ENCODE peak calls at places on chromosomes 6 and 20, in four cellular contexts. Q is foreskin fibroblast, B is tibial nerve, T is hepatocyte. F is an unnamed sample.

GRCh38 chr20:20436689-20437088 is 68.8 kb downstream of the INSM1 start:
- DNase-seq in Q (no peak), B (no peak), T (no peak), F (no peak)

GRCh38 chr6:37353761-37354525 is at the start of gene RNF8:
- DNase-seq in Q (peak; percentile 95), B (peak; percentile 80), T (peak; percentile 94), F (peak; percentile 66)

GRCh38 chr6:50939931-50940330 is 121.3 kb downstream of the TFAP2B start:
- DNase-seq in Q (no peak), B (no peak), T (no peak), F (no peak)

GRCh38 chr20:63973160-63973479 is 3.4 kb upstream of the ZNF512B start:
- DNase-seq in Q (no peak), B (no peak), T (no peak), F (no peak)

GRCh38 chr6:159981591-159982245 is 12.8 kb downstream of the IGF2R start:
- DNase-seq in Q (peak; percentile 53), B (no peak), T (no peak), F (peak; percentile 83)

GRCh38 chr20:51732454-51732791 is 35.8 kb downstream of the ATP9A start:
- DNase-seq in Q (peak; percentile 52), B (peak; percentile 11), T (peak; percentile 21), F (no peak)

GRCh38 chr20:47036091-47036880 is 141.6 kb downstream of the EYA2 start:
- DNase-seq in Q (no peak), B (no peak), T (no peak), F (no peak)

GRCh38 chr6:24547243-24547642 is 52.5 kb downstream of the ALDH5A1 start:
- DNase-seq in Q (no peak), B (no peak), T (peak; percentile 37), F (no peak)

GRCh38 chr20:32327087-32327681 is 30.9 kb upstream of the ASXL1 start:
- DNase-seq in Q (peak; percentile 52), B (no peak), T (peak; percentile 78), F (no peak)

GRCh38 chr6:43129434-43130194 is 41.5 kb upstream of the SRF start:
- DNase-seq in Q (peak; percentile 83), B (no peak), T (peak; percentile 39), F (no peak)

GRCh38 chr6:26205161-26205624 is 118.0 kb downstream of the HFE start:
- DNase-seq in Q (peak; percentile 93), B (peak; percentile 68), T (peak; percentile 87), F (no peak)

GRCh38 chr20:51354769-51355319 is 187.7 kb downstream of the NFATC2 start:
- DNase-seq in Q (peak; percentile 63), B (no peak), T (no peak), F (no peak)

GRCh38 chr20:61538481-61539265 is 286.6 kb downstream of the CDH4 start:
- DNase-seq in Q (no peak), B (no peak), T (no peak), F (no peak)

DNA sequence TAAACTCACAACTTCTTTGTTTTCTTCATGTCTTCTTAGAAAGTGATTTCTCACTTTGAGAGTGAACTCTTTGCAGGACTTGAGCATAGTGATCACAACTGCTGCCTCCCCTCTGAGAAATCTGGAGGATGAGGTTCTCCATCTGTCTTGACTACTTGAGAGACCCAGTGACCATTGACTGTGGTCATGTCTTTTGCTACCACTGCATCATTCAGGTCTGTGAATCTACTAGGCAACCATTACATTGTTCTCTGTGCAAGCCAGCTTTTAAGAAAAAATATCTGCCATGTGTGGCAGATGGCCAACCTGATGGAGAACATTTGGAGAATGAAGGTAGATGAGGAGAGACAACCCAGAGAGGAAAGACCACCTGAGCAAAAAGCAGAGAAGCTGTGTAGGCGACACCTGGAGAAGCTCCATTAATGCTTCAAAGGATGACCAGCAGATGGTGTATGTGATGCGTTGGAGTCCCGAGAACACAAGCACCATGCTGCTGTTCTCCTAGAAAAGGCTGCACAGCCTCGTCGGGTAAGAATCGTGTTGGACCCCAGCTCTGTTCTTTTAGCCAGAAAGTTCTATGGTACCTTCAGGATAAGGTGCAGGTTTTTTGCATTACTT is 25.1 kb upstream of the TRIM26 start:
- DNase-seq in Q (peak; percentile 46), B (no peak), T (peak; percentile 23), F (no peak)
- TF ChIP-seq CTCF in Q (peak; percentile 48), B (no peak), T (peak; percentile 28), F (peak; percentile 70)

DNA sequence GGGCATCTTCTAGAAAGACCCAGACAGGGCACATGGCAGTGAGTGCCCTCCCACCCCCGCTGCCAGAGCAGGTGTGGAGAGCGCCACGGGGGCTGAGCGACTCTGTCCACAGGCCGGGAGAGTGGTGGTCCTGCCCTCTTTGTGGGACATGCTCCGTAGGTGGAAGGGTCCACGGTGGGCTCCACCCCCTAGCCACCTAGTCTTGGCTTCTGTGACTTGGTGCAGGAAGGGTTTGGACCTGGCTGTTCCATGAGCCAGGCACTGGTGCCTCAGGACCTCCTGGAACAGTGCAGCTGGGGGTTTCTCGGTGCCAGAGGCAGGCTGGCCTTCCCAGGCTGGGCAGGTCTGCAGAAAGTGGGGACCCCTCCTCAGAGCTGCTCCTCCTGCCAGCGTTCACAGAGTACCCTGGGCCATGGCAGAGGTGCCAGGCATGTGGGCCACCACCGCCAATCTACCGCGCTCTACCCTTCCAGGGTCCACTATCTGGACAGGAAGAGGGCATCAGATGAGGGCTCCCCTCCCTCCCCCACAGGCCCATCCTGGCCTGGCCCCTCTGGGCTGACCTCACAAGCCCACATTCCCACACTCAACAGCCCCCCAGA is 23.0 kb downstream of the SLCO4A1 start:
- DNase-seq in Q (no peak), B (no peak), T (no peak), F (no peak)
- H3K4me3 ChIP-seq in Q (no peak overlapping the region), B (no peak overlapping the region), T (no peak overlapping the region), F (no peak overlapping the region)

GRCh38 chr6:97437087-97437486 is 154.1 kb upstream of the MMS22L start:
- DNase-seq in Q (peak; percentile 9), B (no peak), T (peak; percentile 24), F (no peak)
- TF ChIP-seq CTCF in Q (peak; percentile 91), B (no peak), T (peak; percentile 65), F (peak; percentile 75)

GRCh38 chr20:54129350-54129749 is 44.4 kb downstream of the CYP24A1 start:
- DNase-seq in Q (no peak), B (no peak), T (no peak), F (no peak)

GRCh38 chr20:54134445-54135220 is 39.2 kb downstream of the CYP24A1 start:
- DNase-seq in Q (peak; percentile 80), B (no peak), T (no peak), F (no peak)

GRCh38 chr20:54131675-54132611 is 41.8 kb downstream of the CYP24A1 start:
- DNase-seq in Q (no peak), B (no peak), T (no peak), F (no peak)

GRCh38 chr20:54133434-54134427 is 40.1 kb downstream of the CYP24A1 start:
- DNase-seq in Q (peak; percentile 64), B (no peak), T (peak; percentile 67), F (no peak)

DNA sequence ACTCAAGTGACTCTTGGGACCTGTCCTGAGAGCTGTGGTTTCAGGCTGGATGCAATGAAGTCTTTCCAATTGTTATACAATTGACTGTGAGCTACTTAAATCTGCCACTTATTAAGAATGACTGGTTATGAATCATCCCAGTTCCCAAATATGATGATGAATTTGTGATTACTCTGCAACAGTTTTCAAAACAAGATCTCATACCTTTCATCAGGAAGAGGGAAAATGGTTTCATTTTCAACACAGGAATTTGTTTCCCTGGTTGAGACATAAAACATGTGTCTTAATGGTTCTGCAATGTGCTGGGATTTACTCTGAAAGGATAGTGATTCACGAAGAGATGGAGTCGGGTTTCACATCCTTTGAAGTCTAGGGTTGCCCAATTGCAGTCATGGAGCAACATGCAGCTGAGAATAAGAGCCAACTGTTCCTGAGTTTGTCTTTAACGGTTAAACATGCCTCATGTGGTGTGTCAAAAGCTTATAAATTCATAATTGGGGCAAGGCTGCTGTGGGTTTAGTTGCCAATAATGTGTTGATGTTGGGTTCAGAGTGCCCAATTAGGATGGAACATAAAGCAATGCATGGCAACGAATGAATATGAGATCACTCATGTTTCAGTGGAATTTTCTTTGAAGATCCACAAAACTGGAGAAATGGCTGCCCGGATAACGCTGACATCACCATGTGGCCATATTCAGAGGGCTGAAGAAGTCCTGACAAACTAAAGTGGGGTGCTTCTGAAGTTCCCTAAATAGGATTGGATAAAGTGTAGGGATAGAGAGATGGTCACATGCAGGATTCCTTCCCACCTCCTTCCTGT is 41.0 kb downstream of the CYP24A1 start:
- DNase-seq in Q (peak; percentile 97), B (peak; percentile 62), T (peak; percentile 86), F (no peak)
- H3K4me3 ChIP-seq in Q (no peak overlapping the region), B (no peak overlapping the region), T (no peak overlapping the region), F (no peak overlapping the region)

GRCh38 chr6:131949909-131950766 is 1.0 kb downstream of the CCN2 start:
- DNase-seq in Q (peak; percentile 93), B (peak; percentile 72), T (peak; percentile 88), F (no peak)
- TF ChIP-seq CTCF in Q (peak; percentile 54), B (peak; percentile 66), T (peak; percentile 66), F (peak; percentile 20)

GRCh38 chr6:143061597-143062385 is 1.1 kb downstream of the AIG1 start:
- DNase-seq in Q (peak; percentile 34), B (no peak), T (peak; percentile 19), F (no peak)
- H3K4me3 ChIP-seq in Q (peak overlapping the region; percentile 80), B (no peak overlapping the region), T (peak overlapping the region; percentile 85), F (peak overlapping the region; percentile 88)

GRCh38 chr20:4233520-4233919 is 218.2 kb upstream of the RNF24 start:
- DNase-seq in Q (no peak), B (no peak), T (no peak), F (no peak)
- TF ChIP-seq CTCF in Q (no peak), B (no peak), T (no peak), F (peak; percentile 37)